ENCODE peak calls at places on chromosomes 16 and 17, in seven cellular contexts. W, S, A, L, B, X and I are unnamed samples.

GRCh38 chr17:64496786-64497564 is at the start of gene POLG2:
- DNase-seq in S (peak; percentile 94), W (peak; percentile 97), X (peak; percentile 94), A (peak; percentile 90), B (peak; percentile 95), L (peak; percentile 96), I (peak; percentile 96)

GRCh38 chr17:68200689-68201424 is 47.0 kb upstream of the AMZ2 start:
- DNase-seq in S (peak; percentile 82), X (peak; percentile 70), L (peak; percentile 70), B (peak; percentile 69), W (peak; percentile 81), A (peak; percentile 51), I (peak; percentile 78)

GRCh38 chr17:48048321-48049140 is at the start of gene NFE2L1:
- DNase-seq in L (peak; percentile 95), B (no peak), S (peak; percentile 91), W (peak; percentile 94), A (peak; percentile 81), X (peak; percentile 94), I (peak; percentile 20)

GRCh38 chr17:40348562-40349476 is 15.7 kb downstream of the GJD3 start:
- DNase-seq in A (no peak), L (no peak), S (peak; percentile 30), W (no peak), B (no peak), X (no peak), I (no peak)

GRCh38 chr16:89696598-89697128 is 4.8 kb downstream of the SPATA2L start:
- DNase-seq in L (peak; percentile 43), B (no peak), W (peak; percentile 53), A (no peak), X (no peak), S (no peak), I (peak; percentile 84)

GRCh38 chr16:9542165-9542755 is 450.8 kb downstream of the HAPSTR1 start:
- DNase-seq in L (no peak), S (no peak), X (no peak), A (no peak), B (no peak), W (no peak), I (no peak)

GRCh38 chr17:40552806-40553693 is 12.2 kb downstream of the CCR7 start:
- DNase-seq in W (no peak), B (no peak), L (no peak), A (no peak), X (peak; percentile 53), S (no peak), I (no peak)

GRCh38 chr16:57244767-57245471 is at the start of gene ARL2BP:
- DNase-seq in A (peak; percentile 97), X (peak; percentile 98), S (peak; percentile 99), W (peak; percentile 99), B (peak; percentile 96), L (peak; percentile 98), I (peak; percentile 96)

GRCh38 chr16:27801259-27801945 is 251.5 kb downstream of the KATNIP start:
- DNase-seq in A (no peak), W (no peak), S (no peak), X (no peak), L (no peak), B (no peak), I (no peak)

GRCh38 chr16:30064746-30065111 is 831 bp upstream of the ALDOA start:
- DNase-seq in X (no peak), A (no peak), L (no peak), B (no peak), S (no peak), W (no peak), I (no peak)

GRCh38 chr17:61393550-61393903 is 6.1 kb upstream of the TBX2 start:
- DNase-seq in W (no peak), B (no peak), A (no peak), X (no peak), L (no peak), S (no peak), I (no peak)

GRCh38 chr17:74903034-74903433 is 9.6 kb upstream of the FADS6 start:
- DNase-seq in W (no peak), B (no peak), L (no peak), S (no peak), X (no peak), A (no peak), I (no peak)

GRCh38 chr17:6603746-6604325 is 36.7 kb downstream of the KIAA0753 start:
- DNase-seq in L (peak; percentile 63), W (no peak), X (peak; percentile 22), B (no peak), S (no peak), A (no peak), I (no peak)

GRCh38 chr17:17533901-17534441 is 37.8 kb upstream of the RASD1 start:
- DNase-seq in W (no peak), X (no peak), S (no peak), A (no peak), L (no peak), B (no peak), I (no peak)

GRCh38 chr17:37273419-37274051 is 102.2 kb upstream of the C17orf78 start:
- DNase-seq in A (no peak), B (no peak), L (peak; percentile 92), X (peak; percentile 29), W (no peak), S (peak; percentile 5), I (no peak)

GRCh38 chr17:47802341-47803022 is 19.1 kb downstream of the OSBPL7 start:
- DNase-seq in B (peak; percentile 44), W (peak; percentile 72), X (peak; percentile 55), A (peak; percentile 24), S (peak; percentile 44), L (peak; percentile 75), I (peak; percentile 55)

GRCh38 chr17:74892013-74892841 is 1.2 kb downstream of the FADS6 start:
- DNase-seq in W (no peak), X (no peak), B (no peak), S (no peak), L (no peak), A (no peak), I (no peak)

GRCh38 chr17:33106525-33107162 is 115.0 kb downstream of the SPACA3 start:
- DNase-seq in L (no peak), W (no peak), A (no peak), B (no peak), S (no peak), X (peak; percentile 13), I (no peak)

GRCh38 chr16:84396537-84397008 is 28.2 kb downstream of the ATP2C2 start:
- DNase-seq in A (peak; percentile 88), S (peak; percentile 28), W (no peak), L (peak; percentile 13), B (no peak), X (no peak), I (no peak)

GRCh38 chr16:57592591-57593003 is 35.8 kb upstream of the ADGRG1 start:
- DNase-seq in X (no peak), L (no peak), S (no peak), B (peak; percentile 46), A (no peak), W (peak; percentile 64), I (peak; percentile 94)

GRCh38 chr17:80832266-80832676 is 159.4 kb upstream of the CHMP6 start:
- DNase-seq in L (peak; percentile 80), W (peak; percentile 25), S (peak; percentile 36), X (peak; percentile 81), B (no peak), A (peak; percentile 10), I (no peak)

GRCh38 chr17:83200231-83200699 is 120.9 kb downstream of the METRNL start:
- DNase-seq in A (no peak), L (no peak), B (peak; percentile 36), X (peak; percentile 92), W (peak; percentile 39), S (no peak), I (peak; percentile 95)

GRCh38 chr17:77478899-77479298 is 338.1 kb downstream of the SEC14L1 start:
- DNase-seq in A (no peak), W (no peak), B (no peak), X (no peak), L (no peak), S (no peak), I (no peak)

GRCh38 chr17:17254026-17254425 is 17.1 kb upstream of the FLCN start:
- DNase-seq in B (no peak), W (no peak), X (no peak), S (no peak), A (no peak), L (no peak), I (no peak)

GRCh38 chr16:57865746-57866528 is 63.6 kb upstream of the KIFC3 start:
- DNase-seq in X (no peak), B (no peak), L (no peak), A (peak; percentile 43), S (peak; percentile 17), W (no peak), I (no peak)